ENCODE peak calls at places on chromosomes 1 and 21, in nine cellular contexts. Z, C, A, W, M, B, U, L and Q are unnamed samples.

GRCh38 chr1:80248886-80249285 is 1242.4 kb upstream of the ADGRL4 start:
- DNase-seq in W (no peak), B (no peak), C (no peak), Z (no peak), U (no peak), A (no peak), M (no peak), L (no peak), Q (no peak)

GRCh38 chr1:184416476-184416875 is 29.6 kb downstream of the C1orf21 start:
- DNase-seq in L (no peak), Z (no peak), W (no peak), A (no peak), M (no peak), B (no peak), C (no peak), U (no peak), Q (no peak)

GRCh38 chr1:162019006-162019405 is 4.7 kb downstream of the OLFML2B start:
- DNase-seq in M (no peak), C (no peak), Z (no peak), W (no peak), A (peak; percentile 54), U (no peak), B (no peak), L (peak; percentile 70), Q (no peak)

GRCh38 chr21:14690886-14691285 is 144.8 kb upstream of the SAMSN1 start:
- DNase-seq in W (no peak), Z (no peak), A (no peak), B (no peak), U (no peak), C (no peak), L (no peak), M (no peak), Q (no peak)

GRCh38 chr1:29292344-29292743 is 56.0 kb downstream of the PTPRU start:
- DNase-seq in M (no peak), L (no peak), B (no peak), C (no peak), W (no peak), U (no peak), A (no peak), Z (no peak), Q (no peak)

GRCh38 chr1:161427733-161428516 is 60.2 kb upstream of the CFAP126 start:
- DNase-seq in Z (no peak), U (peak; percentile 82), A (no peak), L (peak; percentile 59), B (peak; percentile 63), C (peak; percentile 21), M (no peak), W (no peak), Q (no peak)

GRCh38 chr1:11940260-11940921 is 5.9 kb downstream of the PLOD1 start:
- DNase-seq in B (peak; percentile 38), W (peak; percentile 71), L (peak; percentile 74), Z (no peak), C (no peak), M (peak; percentile 78), A (peak; percentile 95), U (peak; percentile 34), Q (peak; percentile 42)

GRCh38 chr1:21340230-21340564 is 49.9 kb upstream of the ECE1 start:
- DNase-seq in M (peak; percentile 82), L (no peak), W (peak; percentile 57), U (no peak), Z (peak; percentile 65), B (no peak), C (no peak), A (peak; percentile 75), Q (peak; percentile 97)

GRCh38 chr1:153220606-153221303 is 3.4 kb downstream of the PRR9 start:
- DNase-seq in B (no peak), C (no peak), W (no peak), M (no peak), Z (no peak), A (no peak), U (peak; percentile 19), L (peak; percentile 42), Q (no peak)

GRCh38 chr1:27350673-27351540 is 9.1 kb downstream of the SYTL1 start:
- DNase-seq in A (peak; percentile 47), C (no peak), M (peak; percentile 70), U (peak; percentile 98), Z (peak; percentile 75), W (peak; percentile 80), B (peak; percentile 79), L (no peak), Q (peak; percentile 60)

GRCh38 chr1:71809085-71809484 is 473.3 kb downstream of the NEGR1 start:
- DNase-seq in C (no peak), L (no peak), Z (no peak), A (no peak), W (no peak), U (no peak), M (no peak), B (no peak), Q (no peak)

GRCh38 chr1:208599063-208599462 is 354.9 kb upstream of the PLXNA2 start:
- DNase-seq in B (no peak), C (no peak), L (no peak), U (no peak), Z (no peak), W (no peak), M (no peak), A (no peak), Q (no peak)

GRCh38 chr1:243508303-243508713 is 252.5 kb downstream of the SDCCAG8 start:
- DNase-seq in B (no peak), U (no peak), Z (no peak), C (no peak), M (no peak), W (no peak), L (no peak), A (peak; percentile 16), Q (no peak)
- H3K4me1 ChIP-seq in B (no peaks in the 10 kb centered on the region), U (no peaks in the 10 kb centered on the region), Z (no peaks in the 10 kb centered on the region), C (no peaks in the 10 kb centered on the region), M (no peaks in the 10 kb centered on the region), W (peaks cover 14% of the 10 kb centered on the region), L (no peaks in the 10 kb centered on the region), A (no peaks in the 10 kb centered on the region), Q (no peaks in the 10 kb centered on the region)

GRCh38 chr1:209837671-209838070 is 9.9 kb downstream of the UTP25 start:
- DNase-seq in Z (no peak), L (no peak), C (no peak), M (no peak), W (no peak), A (no peak), B (no peak), U (no peak), Q (no peak)

GRCh38 chr1:209838537-209838936 is 10.8 kb downstream of the UTP25 start:
- DNase-seq in B (peak; percentile 39), A (peak; percentile 62), W (no peak), C (no peak), L (no peak), M (no peak), Z (no peak), U (no peak), Q (no peak)

GRCh38 chr1:209831615-209832014 is 3.8 kb downstream of the UTP25 start:
- DNase-seq in A (no peak), U (no peak), M (no peak), W (no peak), L (no peak), Z (no peak), B (no peak), C (no peak), Q (no peak)

GRCh38 chr1:209839875-209840491 is 12.2 kb downstream of the UTP25 start:
- DNase-seq in L (no peak), W (no peak), C (no peak), M (no peak), U (peak; percentile 50), Z (no peak), B (peak; percentile 68), A (peak; percentile 36), Q (no peak)

DNA sequence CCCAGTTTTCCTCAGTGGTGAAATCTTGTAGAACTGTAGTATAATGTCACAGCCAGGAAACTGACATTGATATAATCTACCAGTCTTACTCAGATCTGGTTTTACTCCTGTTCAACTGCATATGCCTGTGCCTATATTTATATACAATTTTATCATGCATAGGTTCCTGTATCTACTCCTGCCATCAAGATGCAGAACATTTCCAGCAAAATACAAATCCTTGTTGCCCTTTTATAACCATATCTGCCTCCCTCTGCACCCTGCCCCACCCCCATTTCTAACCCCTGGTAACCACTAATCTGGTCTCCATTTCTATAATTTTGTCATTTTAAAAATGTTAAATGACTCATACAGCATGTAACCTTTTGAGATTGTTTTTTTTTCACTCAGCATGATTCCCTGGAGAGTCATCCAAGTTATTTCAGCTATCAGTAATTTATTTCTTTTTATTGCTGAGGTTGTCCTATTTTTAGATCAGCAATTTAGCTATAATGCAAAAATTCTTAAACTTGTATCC is 8.1 kb downstream of the UTP25 start:
- DNase-seq in W (no peak), A (no peak), U (no peak), Z (no peak), M (no peak), B (no peak), C (no peak), L (no peak), Q (no peak)
- H3K4me1 ChIP-seq in W (no peaks in the 10 kb centered on the region), A (peaks cover 2% of the 10 kb centered on the region), U (no peaks in the 10 kb centered on the region), Z (no peaks in the 10 kb centered on the region), M (no peaks in the 10 kb centered on the region), B (peaks cover 8% of the 10 kb centered on the region), C (no peaks in the 10 kb centered on the region), L (no peaks in the 10 kb centered on the region), Q (no peaks in the 10 kb centered on the region)

GRCh38 chr1:47913225-47913823 is 83.9 kb downstream of the TRABD2B start:
- DNase-seq in B (no peak), C (no peak), U (no peak), Z (no peak), M (no peak), W (no peak), L (no peak), A (peak; percentile 62), Q (no peak)

GRCh38 chr1:47915677-47916353 is 81.4 kb downstream of the TRABD2B start:
- DNase-seq in A (no peak), L (peak; percentile 32), M (no peak), U (no peak), W (no peak), B (no peak), Z (no peak), C (no peak), Q (no peak)

GRCh38 chr1:47912756-47913155 is 84.4 kb downstream of the TRABD2B start:
- DNase-seq in W (no peak), Z (no peak), B (no peak), L (no peak), M (no peak), A (no peak), C (no peak), U (no peak), Q (no peak)

GRCh38 chr1:47914952-47915676 is 82.1 kb downstream of the TRABD2B start:
- DNase-seq in Z (no peak), M (no peak), W (no peak), U (peak; percentile 62), L (no peak), B (no peak), C (no peak), A (no peak), Q (no peak)

GRCh38 chr1:47914218-47914937 is 82.8 kb downstream of the TRABD2B start:
- DNase-seq in W (no peak), B (no peak), Z (no peak), C (no peak), L (no peak), U (no peak), M (no peak), A (no peak), Q (no peak)
- H3K4me1 ChIP-seq in W (peaks cover 5% of the 10 kb centered on the region), B (peaks cover 11% of the 10 kb centered on the region), Z (peaks cover 12% of the 10 kb centered on the region), C (no peaks in the 10 kb centered on the region), L (peaks cover 10% of the 10 kb centered on the region), U (no peaks in the 10 kb centered on the region), M (peaks cover 10% of the 10 kb centered on the region), A (peaks cover 3% of the 10 kb centered on the region), Q (no peaks in the 10 kb centered on the region)

DNA sequence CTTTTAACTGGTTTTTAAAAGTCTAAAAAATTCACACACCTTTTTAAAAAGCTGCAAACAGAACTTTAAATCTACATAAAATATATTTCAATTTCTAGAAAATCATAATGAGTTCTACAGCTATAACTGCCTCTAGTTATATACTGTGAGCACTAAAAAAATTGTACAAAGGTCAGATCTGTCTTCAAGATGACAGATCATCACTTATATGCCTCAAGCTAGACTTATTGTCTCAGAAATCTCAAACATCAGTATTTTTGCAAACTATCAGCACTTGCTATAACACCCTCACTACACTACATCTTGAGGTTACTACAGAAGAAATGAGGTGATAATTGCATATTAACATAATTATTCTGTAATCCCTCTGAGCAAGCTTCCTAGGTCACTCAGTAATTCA is 76.5 kb downstream of the ZNF644 start:
- DNase-seq in L (no peak), Z (no peak), B (no peak), A (no peak), U (no peak), M (no peak), C (no peak), W (no peak), Q (no peak)
- H3K4me1 ChIP-seq in L (no peaks in the 10 kb centered on the region), Z (no peaks in the 10 kb centered on the region), B (no peaks in the 10 kb centered on the region), A (no peaks in the 10 kb centered on the region), U (no peaks in the 10 kb centered on the region), M (no peaks in the 10 kb centered on the region), C (peaks cover 8% of the 10 kb centered on the region), W (peaks cover 15% of the 10 kb centered on the region), Q (no peaks in the 10 kb centered on the region)